ENCODE peak calls at places on chromosomes 6 and 20, in four cellular contexts. F is hepatocyte, J is AG10803, X is heart left ventricle. M is an unnamed sample.

GRCh38 chr6:141956046-141956761 is 176.5 kb upstream of the GJE1 start:
- DNase-seq in F (peak; percentile 35), J (peak; percentile 18), X (no peak), M (peak; percentile 35)

GRCh38 chr6:5752282-5752681 is 254.4 kb downstream of the NRN1 start:
- DNase-seq in F (no peak), J (peak; percentile 88), X (no peak), M (peak; percentile 39)

GRCh38 chr6:48109902-48110301 is 1.1 kb downstream of the PTCHD4 start:
- DNase-seq in F (no peak), J (no peak), X (no peak), M (peak; percentile 15)

GRCh38 chr6:35487653-35488516 is 9.0 kb downstream of the TEAD3 start:
- DNase-seq in F (peak; percentile 60), J (peak; percentile 69), X (no peak), M (peak; percentile 21)

GRCh38 chr6:157800420-157801237 is 22.4 kb upstream of the SNX9 start:
- DNase-seq in F (no peak), J (peak; percentile 67), X (no peak), M (peak; percentile 75)

GRCh38 chr20:33181482-33182093 is 13.6 kb downstream of the BPIFA2 start:
- DNase-seq in F (no peak), J (no peak), X (no peak), M (no peak)

GRCh38 chr6:84218091-84218490 is 9.4 kb downstream of the CEP162 start:
- DNase-seq in F (no peak), J (no peak), X (no peak), M (no peak)

GRCh38 chr6:117264487-117265424 is 602 bp upstream of the VGLL2 start:
- DNase-seq in F (peak; percentile 19), J (peak; percentile 3), X (no peak), M (peak; percentile 18)

GRCh38 chr6:108464506-108465084 is 96.1 kb upstream of the FOXO3 start:
- DNase-seq in F (no peak), J (no peak), X (no peak), M (peak; percentile 18)

GRCh38 chr6:109079981-109080380 is 14.7 kb downstream of the SESN1 start:
- DNase-seq in F (no peak), J (no peak), X (no peak), M (peak; percentile 48)

GRCh38 chr20:50250748-50251382 is 60.2 kb downstream of the CEBPB start:
- DNase-seq in F (no peak), J (no peak), X (no peak), M (no peak)

GRCh38 chr6:107491791-107492674 is 2.1 kb downstream of the SOBP start:
- DNase-seq in F (no peak), J (peak; percentile 63), X (peak; percentile 73), M (peak; percentile 50)

GRCh38 chr6:34154668-34155447 is 9.0 kb upstream of the GRM4 start:
- DNase-seq in F (peak; percentile 75), J (peak; percentile 35), X (peak; percentile 79), M (peak; percentile 32)

GRCh38 chr20:42959996-42960395 is 229.7 kb downstream of the PTPRT start:
- DNase-seq in F (no peak), J (no peak), X (no peak), M (no peak)

GRCh38 chr6:152053332-152053731 is 245.8 kb downstream of the ESR1 start:
- DNase-seq in F (no peak), J (no peak), X (no peak), M (no peak)

GRCh38 chr20:16201191-16201590 is 372.1 kb downstream of the KIF16B start:
- DNase-seq in F (no peak), J (no peak), X (no peak), M (no peak)

GRCh38 chr6:15077006-15077405 is 168.9 kb upstream of the JARID2 start:
- DNase-seq in F (no peak), J (no peak), X (no peak), M (no peak)

GRCh38 chr20:10861086-10861485 is 187.3 kb upstream of the JAG1 start:
- DNase-seq in F (no peak), J (peak; percentile 54), X (no peak), M (peak; percentile 79)

GRCh38 chr6:163790296-163790840 is 375.9 kb downstream of the QKI start:
- DNase-seq in F (peak; percentile 19), J (peak; percentile 9), X (no peak), M (peak; percentile 1)

GRCh38 chr6:122033564-122034181 is 365.8 kb upstream of the HSF2 start:
- DNase-seq in F (peak; percentile 76), J (peak; percentile 78), X (no peak), M (peak; percentile 88)

GRCh38 chr20:15867899-15868298 is 705.3 kb downstream of the KIF16B start:
- DNase-seq in F (no peak), J (no peak), X (no peak), M (no peak)

GRCh38 chr6:36636283-36636682 is 42.1 kb downstream of the SRSF3 start:
- DNase-seq in F (no peak), J (no peak), X (peak; percentile 77), M (no peak)

GRCh38 chr20:33561981-33562601 is 72.2 kb downstream of the CBFA2T2 start:
- DNase-seq in F (peak; percentile 93), J (peak; percentile 95), X (no peak), M (peak; percentile 96)

GRCh38 chr6:57313711-57314471 is 3.5 kb upstream of the PRIM2 start:
- DNase-seq in F (peak; percentile 82), J (peak; percentile 100), X (no peak), M (peak; percentile 99)

GRCh38 chr20:30286157-30286556 is 971.3 kb upstream of the DEFB115 start:
- DNase-seq in F (no peak), J (no peak), X (no peak), M (no peak)

GRCh38 chr20:53019464-53019863 is 47.3 kb downstream of the TSHZ2 start:
- DNase-seq in F (no peak), J (no peak), X (no peak), M (no peak)

GRCh38 chr20:32807706-32808105 is 12.0 kb upstream of the MAPRE1 start:
- DNase-seq in F (no peak), J (no peak), X (no peak), M (no peak)

GRCh38 chr6:52328721-52329120 is 33.2 kb upstream of the PAQR8 start:
- DNase-seq in F (no peak), J (no peak), X (no peak), M (no peak)

GRCh38 chr6:153938876-153939275 is 100.2 kb upstream of the OPRM1 start:
- DNase-seq in F (no peak), J (no peak), X (no peak), M (no peak)

GRCh38 chr6:153944197-153944596 is 94.8 kb upstream of the OPRM1 start:
- DNase-seq in F (no peak), J (no peak), X (no peak), M (no peak)

GRCh38 chr6:153942361-153942760 is 96.7 kb upstream of the OPRM1 start:
- DNase-seq in F (no peak), J (no peak), X (no peak), M (no peak)

GRCh38 chr6:153941768-153942167 is 97.3 kb upstream of the OPRM1 start:
- DNase-seq in F (peak; percentile 67), J (no peak), X (no peak), M (no peak)
- H3K4me3 ChIP-seq in F (no peak overlapping the region), J (no peak overlapping the region), X (no peak overlapping the region), M (no peak overlapping the region)

GRCh38 chr20:2752631-2753455 is 47.6 kb downstream of the CPXM1 start:
- DNase-seq in F (peak; percentile 79), J (peak; percentile 18), X (peak; percentile 70), M (peak; percentile 33)
- TF ChIP-seq CTCF in F (peak; percentile 73), J (peak; percentile 60), X (peak; percentile 43), M (peak; percentile 77)

GRCh38 chr6:103154779-103155572 is 1704.7 kb downstream of the HACE1 start:
- DNase-seq in F (no peak), J (no peak), X (no peak), M (no peak)
- H3K4me3 ChIP-seq in F (no peak overlapping the region), J (no peak overlapping the region), X (no peak overlapping the region), M (no peak overlapping the region)

DNA sequence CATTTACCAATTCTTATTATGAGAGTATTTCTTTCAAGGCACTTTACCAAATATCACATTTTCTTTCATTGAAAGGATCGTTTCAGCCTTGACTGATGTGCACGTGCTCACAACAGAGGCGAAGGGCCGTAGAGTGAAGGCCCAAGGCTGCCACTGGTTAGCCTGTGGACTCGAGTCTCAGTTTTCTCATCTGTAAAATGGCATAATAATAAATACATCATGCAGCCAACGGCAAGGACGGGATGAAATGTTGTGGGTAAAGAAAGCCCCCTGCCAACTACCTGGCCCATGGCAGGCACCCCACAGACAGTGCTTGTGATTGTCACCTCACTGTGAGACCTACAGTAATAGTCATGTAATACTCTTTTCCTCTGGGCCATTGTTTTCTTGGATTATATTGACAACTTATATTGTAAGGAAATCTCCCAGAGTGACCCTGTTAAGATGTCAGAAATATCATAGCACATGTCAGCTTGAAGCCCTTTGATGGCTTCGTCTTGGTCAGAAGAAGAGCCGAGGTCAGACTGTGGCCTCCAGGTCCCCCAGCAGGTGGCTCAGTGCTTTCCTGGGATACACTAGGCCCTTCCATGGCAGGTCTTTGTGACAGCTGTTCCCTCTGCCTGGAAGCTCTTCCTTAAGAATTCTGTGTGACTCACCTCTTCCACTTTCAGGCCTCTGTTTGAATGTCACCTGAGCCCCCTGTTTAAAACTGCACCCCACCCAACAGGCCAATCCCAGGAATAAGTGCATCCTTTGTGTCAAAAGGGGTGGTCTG is 36.3 kb downstream of the FAM50B start:
- DNase-seq in F (peak; percentile 44), J (no peak), X (no peak), M (no peak)
- TF ChIP-seq CTCF in F (peak; percentile 14), J (peak; percentile 38), X (peak; percentile 29), M (no peak)

DNA sequence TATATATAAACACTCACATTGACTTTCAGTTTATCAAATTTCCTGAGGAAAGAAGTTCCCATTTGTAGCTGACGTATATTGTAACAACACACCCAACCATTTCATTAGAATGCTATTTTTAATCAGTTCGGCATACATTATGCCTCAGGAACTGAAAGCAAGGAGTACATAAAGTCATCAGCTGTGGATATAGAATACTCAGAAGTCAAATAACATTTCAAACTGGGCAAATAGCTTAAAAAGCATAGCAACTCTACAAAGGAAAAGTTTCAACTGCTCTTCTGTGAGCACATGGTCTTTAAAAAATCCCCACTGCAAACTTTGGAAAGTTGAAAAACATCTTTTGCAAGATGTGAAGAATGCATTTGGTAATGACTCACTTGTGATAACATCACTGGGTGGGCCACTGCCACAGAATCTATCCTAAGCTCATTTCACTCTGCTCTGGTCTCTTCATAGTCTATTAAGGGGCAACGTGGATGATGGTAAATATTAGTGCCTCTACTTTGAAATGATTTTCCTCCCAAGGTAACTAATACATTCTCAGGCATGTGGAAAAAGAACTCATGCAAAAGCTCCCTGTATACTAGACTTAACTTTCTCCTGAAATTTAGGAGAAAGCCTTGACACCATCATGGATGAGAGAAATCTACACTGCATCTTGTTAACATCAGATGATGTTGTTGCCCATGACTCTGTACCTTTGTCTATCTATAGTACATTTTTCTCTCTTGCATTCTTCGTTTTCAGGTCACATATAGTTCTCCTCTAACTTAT is 49.2 kb downstream of the FYN start:
- DNase-seq in F (no peak), J (peak; percentile 62), X (no peak), M (peak; percentile 88)
- H3K4me3 ChIP-seq in F (no peak overlapping the region), J (no peak overlapping the region), X (no peak overlapping the region), M (peak overlapping the region; percentile 34)

M was measured in fibroblast of the aortic adventitia.